ENCODE peak calls at places on chromosomes 5 and 9, in six cellular contexts. A is psoas muscle, E is fibroblast of lung, D is heart left ventricle, B is endodermal cell, L is Peyer's patch. H is an unnamed sample. For H3K9me3, the result is how much of the 10 kb centered on the place peaks cover.

GRCh38 chr9:123044556-123044955 is 11.1 kb downstream of the GPR21 start:
- DNase-seq in L (no peak), B (no peak), A (no peak), E (peak), D (no peak), H (no peak)

GRCh38 chr5:6261256-6261655 is 117.1 kb downstream of the MED10 start:
- DNase-seq in B (no peak), D (no peak), E (no peak), A (no peak), L (no peak), H (no peak)

GRCh38 chr5:5483880-5484595 is 61.6 kb downstream of the ICE1 start:
- DNase-seq in B (no peak), E (peak), D (no peak), A (no peak), L (no peak), H (no peak)

GRCh38 chr5:178247481-178248456 is 15.2 kb upstream of the PHYKPL start:
- DNase-seq in E (no peak), D (no peak), L (no peak), B (no peak), A (no peak), H (peak)

GRCh38 chr9:104078596-104078995 is 15.5 kb upstream of the SMC2 start:
- DNase-seq in D (no peak), B (no peak), A (no peak), E (no peak), L (no peak), H (no peak)

GRCh38 chr5:128539038-128539429 is 989 bp upstream of the FBN2 start:
- DNase-seq in L (no peak), E (peak), A (no peak), B (no peak), D (no peak), H (no peak)

GRCh38 chr5:135593141-135593540 is 14.3 kb upstream of the CXCL14 start:
- DNase-seq in L (no peak), A (no peak), B (no peak), D (no peak), E (no peak), H (no peak)

GRCh38 chr5:15014809-15015208 is 143.2 kb upstream of the ANKH start:
- DNase-seq in L (no peak), E (peak), B (no peak), D (no peak), A (no peak), H (no peak)

GRCh38 chr9:23321049-23321448 is 505.0 kb downstream of the ELAVL2 start:
- DNase-seq in E (no peak), D (no peak), B (no peak), A (no peak), L (no peak), H (no peak)

GRCh38 chr5:73115399-73116051 is 4.8 kb upstream of the TMEM171 start:
- DNase-seq in B (no peak), E (peak), A (no peak), L (no peak), D (no peak), H (no peak)

GRCh38 chr9:78004478-78005229 is 27.0 kb downstream of the GNAQ start:
- DNase-seq in E (no peak), L (no peak), A (no peak), D (no peak), B (no peak), H (no peak)

GRCh38 chr9:34929506-34930102 is 28.5 kb upstream of the PHF24 start:
- DNase-seq in E (peak), B (peak), L (no peak), A (no peak), D (no peak), H (peak)

GRCh38 chr9:16265671-16266070 is 604.8 kb downstream of the BNC2 start:
- DNase-seq in L (no peak), A (no peak), E (peak), D (no peak), B (no peak), H (no peak)

GRCh38 chr5:144742376-144742775 is 571.7 kb downstream of the KCTD16 start:
- DNase-seq in E (no peak), D (no peak), B (no peak), A (no peak), L (no peak), H (no peak)

GRCh38 chr9:131277673-131278420 is 1.5 kb upstream of the FAM78A start:
- DNase-seq in L (peak), B (peak), A (peak), D (peak), E (peak), H (peak)

DNA sequence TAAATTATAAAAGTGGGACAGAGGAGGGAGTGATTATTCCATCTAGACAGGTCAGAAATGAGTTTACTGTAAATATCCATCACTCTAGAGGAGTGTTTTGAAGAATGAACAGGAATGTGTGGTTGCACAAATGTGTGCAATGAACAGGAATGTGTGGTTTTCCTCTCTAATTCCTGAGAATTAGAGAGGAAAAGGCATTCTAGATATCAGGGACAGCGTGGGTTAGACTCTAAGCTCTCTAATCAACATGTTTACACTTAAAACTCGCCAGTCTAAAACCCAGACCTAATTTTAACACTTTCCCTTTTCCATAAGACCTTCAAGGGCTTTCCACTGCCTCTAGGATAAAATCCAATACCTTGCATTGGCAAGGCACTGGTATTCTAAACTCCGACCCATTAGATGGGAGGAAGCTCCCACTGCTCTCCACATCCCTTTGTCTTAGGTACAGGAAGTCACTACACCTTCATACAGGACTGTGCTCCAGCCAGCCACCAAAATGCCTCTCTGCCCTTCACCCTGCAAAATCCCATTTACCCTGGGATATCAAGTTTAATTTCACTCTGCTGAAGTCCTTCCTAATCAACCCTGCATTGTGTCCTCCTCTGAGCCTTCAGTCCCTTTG is 67.9 kb downstream of the NFIB start:
- DNase-seq in D (no peak), E (peak), L (no peak), B (no peak), A (no peak), H (no peak)
- H3K27ac ChIP-seq in D (no peak), E (no peak), L (no peak), B (no peak), A (no peak), H (no peak)

GRCh38 chr9:92846662-92847145 is 31.1 kb downstream of the ZNF484 start:
- DNase-seq in A (no peak), B (no peak), D (no peak), L (no peak), E (no peak), H (no peak)
- H3K9me3 ChIP-seq in A (half or more), B (half or more), D (under half), L (under half), E (under half), H (under half)

GRCh38 chr5:10432059-10433008 is 9.3 kb upstream of the ROPN1L start:
- DNase-seq in D (no peak), E (no peak), B (no peak), A (no peak), L (no peak), H (peak)

GRCh38 chr5:10424124-10424731 is 17.5 kb upstream of the ROPN1L start:
- DNase-seq in A (no peak), E (peak), B (peak), D (no peak), L (no peak), H (peak)

GRCh38 chr5:10431408-10431807 is 10.3 kb upstream of the ROPN1L start:
- DNase-seq in D (no peak), L (no peak), B (no peak), E (no peak), A (no peak), H (no peak)

GRCh38 chr5:10427201-10427600 is 14.5 kb upstream of the ROPN1L start:
- DNase-seq in B (no peak), D (no peak), L (no peak), A (no peak), E (no peak), H (no peak)

DNA sequence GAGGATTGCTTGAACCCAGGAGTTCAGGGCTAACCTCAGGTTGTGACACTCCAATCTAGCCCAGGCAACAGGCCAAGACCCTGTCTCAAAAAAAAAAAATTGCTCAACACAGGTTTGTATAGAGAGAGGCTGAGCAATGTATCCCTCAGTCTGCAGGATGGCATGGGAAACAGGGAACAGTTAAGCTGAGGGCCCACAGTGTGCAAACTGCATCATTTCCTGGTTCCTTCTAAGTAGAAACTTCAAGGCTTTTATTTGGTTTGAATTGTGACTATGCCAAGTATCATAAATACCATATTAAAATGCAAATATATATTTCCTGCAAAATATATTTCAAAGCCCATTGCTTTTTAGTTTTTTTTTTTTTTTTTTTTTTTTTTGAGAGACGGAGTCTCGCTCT is 13.7 kb upstream of the ROPN1L start:
- DNase-seq in A (no peak), D (no peak), E (no peak), B (no peak), L (no peak), H (no peak)
- TF ChIP-seq CTCF in A (no peak), D (no peak), E (no peak), B (no peak), L (no peak), H (no peak)

GRCh38 chr9:106859957-106860715 is 2.8 kb upstream of the ZNF462 start:
- DNase-seq in L (peak), A (peak), E (peak), B (peak), D (no peak), H (no peak)

GRCh38 chr9:106862115-106862945 is 636 bp upstream of the ZNF462 start:
- DNase-seq in E (peak), A (peak), L (peak), D (no peak), B (peak), H (peak)

GRCh38 chr9:106860731-106861584 is 2.0 kb upstream of the ZNF462 start:
- DNase-seq in D (no peak), L (peak), B (peak), E (peak), A (peak), H (no peak)

GRCh38 chr9:106862946-106863740 is at the start of gene ZNF462:
- DNase-seq in E (peak), A (peak), L (peak), B (peak), D (peak), H (peak)

GRCh38 chr9:106861585-106862114 is 1.3 kb upstream of the ZNF462 start:
- DNase-seq in D (no peak), B (peak), A (no peak), L (no peak), E (peak), H (no peak)
- H3K27ac ChIP-seq in D (peak), B (peak), A (peak), L (peak), E (peak), H (peak)

GRCh38 chr9:93280661-93281259 is 96.8 kb downstream of the WNK2 start:
- DNase-seq in B (no peak), E (no peak), D (no peak), L (no peak), A (no peak), H (no peak)

GRCh38 chr9:93276973-93277372 is 93.0 kb downstream of the WNK2 start:
- DNase-seq in A (no peak), L (peak), D (no peak), E (no peak), B (no peak), H (no peak)

GRCh38 chr9:93278164-93278563 is 94.2 kb downstream of the WNK2 start:
- DNase-seq in B (no peak), D (no peak), L (no peak), A (no peak), E (no peak), H (no peak)
- H3K9me3 ChIP-seq in B (under half), D (under half), L (under half), A (under half), E (under half), H (under half)

GRCh38 chr5:143648696-143649095 is 163.3 kb upstream of the HMHB1 start:
- DNase-seq in B (no peak), D (no peak), E (no peak), A (no peak), L (no peak), H (no peak)
- TF ChIP-seq CTCF in B (peak), D (no peak), E (peak), A (peak), L (peak), H (peak)

GRCh38 chr9:91039125-91039834 is 237.7 kb downstream of the SYK start:
- DNase-seq in L (peak), A (no peak), D (no peak), E (no peak), B (no peak), H (no peak)

GRCh38 chr9:91038483-91039124 is 237.0 kb downstream of the SYK start:
- DNase-seq in A (no peak), L (peak), D (no peak), E (no peak), B (no peak), H (no peak)

GRCh38 chr9:91036356-91036755 is 234.7 kb downstream of the SYK start:
- DNase-seq in A (no peak), E (no peak), B (no peak), L (peak), D (no peak), H (no peak)

GRCh38 chr9:91036826-91037510 is 235.3 kb downstream of the SYK start:
- DNase-seq in L (peak), D (peak), E (peak), A (peak), B (peak), H (peak)

GRCh38 chr9:91037511-91038482 is 236.2 kb downstream of the SYK start:
- DNase-seq in E (peak), L (peak), A (peak), D (no peak), B (no peak), H (no peak)
- H3K27ac ChIP-seq in E (peak), L (peak), A (no peak), D (no peak), B (no peak), H (no peak)

GRCh38 chr5:142398719-142399034 is 73.9 kb upstream of the SPRY4 start:
- DNase-seq in D (no peak), A (no peak), E (no peak), B (no peak), L (no peak), H (no peak)
- H3K9me3 ChIP-seq in D (under half), A (under half), E (under half), B (under half), L (under half), H (under half)

GRCh38 chr9:6049798-6050197 is 34.4 kb upstream of the RANBP6 start:
- DNase-seq in B (peak), L (no peak), E (no peak), D (no peak), A (no peak), H (no peak)
- TF ChIP-seq CTCF in B (peak), L (peak), E (peak), D (no peak), A (peak), H (peak)

GRCh38 chr5:91222482-91222881 is 160.6 kb downstream of the ARRDC3 start:
- DNase-seq in B (no peak), D (no peak), A (no peak), E (no peak), L (no peak), H (no peak)

GRCh38 chr5:91224969-91225368 is 158.1 kb downstream of the ARRDC3 start:
- DNase-seq in L (no peak), B (no peak), A (no peak), E (peak), D (no peak), H (no peak)

GRCh38 chr5:91225848-91226686 is 157.1 kb downstream of the ARRDC3 start:
- DNase-seq in B (peak), A (no peak), E (peak), D (peak), L (peak), H (peak)

GRCh38 chr5:91223886-91224285 is 159.2 kb downstream of the ARRDC3 start:
- DNase-seq in L (no peak), D (no peak), E (peak), B (no peak), A (no peak), H (no peak)

GRCh38 chr5:91224459-91224858 is 158.7 kb downstream of the ARRDC3 start:
- DNase-seq in D (no peak), A (no peak), B (no peak), L (no peak), E (peak), H (no peak)
- H3K27ac ChIP-seq in D (no peak), A (no peak), B (no peak), L (no peak), E (no peak), H (no peak)